ENCODE peak calls at places on chromosomes 12 and 14, in nine cellular contexts. G is HEK293T; O is neural crest cell; F is PC-9; A is amniotic stem cell; J is vagina; L is effector CD4-positive, alpha-beta T cell; Y is posterior cingulate gyrus; E is omental fat pad. I is an unnamed sample.

GRCh38 chr14:57060276-57060956 is 208.3 kb downstream of the EXOC5 start:
- DNase-seq in G (no peak), L (no peak), F (no peak), A (no peak), O (no peak), Y (no peak), E (no peak), J (no peak), I (no peak)

GRCh38 chr12:116135209-116135930 is 142.1 kb downstream of the MED13L start:
- DNase-seq in Y (no peak), E (no peak), G (no peak), L (no peak), F (peak; percentile 20), O (no peak), J (no peak), A (no peak), I (peak; percentile 67)

GRCh38 chr12:54159549-54159948 is 29.2 kb downstream of the SMUG1 start:
- DNase-seq in A (no peak), J (no peak), F (no peak), G (no peak), Y (no peak), E (no peak), O (no peak), L (no peak), I (no peak)

GRCh38 chr12:123741937-123742572 is 20.0 kb upstream of the DNAH10 start:
- DNase-seq in G (no peak), O (no peak), L (no peak), E (no peak), J (no peak), A (no peak), F (no peak), Y (no peak), I (no peak)

GRCh38 chr12:39047539-39048078 is 142.2 kb upstream of the CPNE8 start:
- DNase-seq in E (no peak), L (no peak), J (no peak), A (no peak), O (no peak), F (no peak), G (peak; percentile 16), Y (no peak), I (peak; percentile 36)

GRCh38 chr12:121089031-121089812 is 43.5 kb upstream of the P2RX7 start:
- DNase-seq in E (no peak), J (no peak), G (no peak), O (no peak), L (no peak), A (no peak), F (no peak), Y (no peak), I (no peak)

GRCh38 chr12:56716933-56717880 is 7.9 kb downstream of the NACA start:
- DNase-seq in F (no peak), E (no peak), L (no peak), Y (no peak), G (no peak), A (no peak), O (no peak), J (no peak), I (no peak)

GRCh38 chr12:10409387-10409786 is at the start of gene KLRC4:
- DNase-seq in J (no peak), G (no peak), Y (no peak), F (no peak), O (no peak), E (no peak), A (no peak), L (no peak), I (peak; percentile 23)

GRCh38 chr12:10190558-10191388 is 11.9 kb downstream of the TMEM52B start:
- DNase-seq in F (peak; percentile 67), A (no peak), L (peak; percentile 21), G (peak; percentile 74), Y (peak; percentile 60), E (no peak), J (no peak), O (peak; percentile 22), I (peak; percentile 80)

GRCh38 chr12:62908667-62909066 is 26.3 kb downstream of the PPM1H start:
- DNase-seq in J (no peak), L (no peak), O (no peak), A (no peak), E (no peak), Y (no peak), F (no peak), G (no peak), I (no peak)

GRCh38 chr12:107590369-107591094 is 95.1 kb upstream of the PWP1 start:
- DNase-seq in Y (no peak), F (no peak), L (no peak), G (no peak), O (no peak), A (no peak), E (no peak), J (no peak), I (no peak)

GRCh38 chr12:93223440-93224426 is 154.0 kb upstream of the NUDT4 start:
- DNase-seq in G (no peak), J (no peak), O (no peak), E (no peak), A (no peak), F (no peak), Y (no peak), L (no peak), I (no peak)

GRCh38 chr14:52086755-52087154 is 17.9 kb upstream of the NID2 start:
- DNase-seq in E (no peak), F (no peak), O (no peak), Y (no peak), A (no peak), L (no peak), J (no peak), G (no peak), I (no peak)

GRCh38 chr14:32203928-32204357 is 874 bp upstream of the RNU6-8 start:
- DNase-seq in F (no peak), A (no peak), J (no peak), Y (peak; percentile 15), O (peak; percentile 7), L (peak; percentile 4), G (no peak), E (no peak), I (no peak)

GRCh38 chr12:49017764-49018281 is 753 bp downstream of the PRKAG1 start:
- DNase-seq in L (no peak), F (no peak), A (no peak), E (no peak), G (no peak), O (no peak), Y (no peak), J (no peak), I (peak; percentile 48)

GRCh38 chr12:119578112-119578511 is 15.5 kb upstream of the TMEM233 start:
- DNase-seq in G (no peak), O (no peak), L (no peak), Y (no peak), J (no peak), F (no peak), A (no peak), E (no peak), I (no peak)

GRCh38 chr12:108425238-108425795 is 86.2 kb upstream of the CMKLR1 start:
- DNase-seq in J (no peak), L (no peak), Y (no peak), G (no peak), A (no peak), F (no peak), E (no peak), O (no peak), I (no peak)

GRCh38 chr14:73248294-73248868 is 11.1 kb downstream of the PAPLN start:
- DNase-seq in E (no peak), G (no peak), O (no peak), L (no peak), F (no peak), Y (no peak), A (no peak), J (no peak), I (no peak)